ENCODE peak calls at places on chromosome 19, in four cellular contexts. One of them, this sample, is unnamed.

GRCh38 chr19:42080764-42081375 is 4.9 kb downstream of the ZNF574 start:
- DNase-seq in neuronal stem cell: no peak
- DNase-seq in mesenchymal stem cell: no peak
- DNase-seq in mesendoderm: no peak
- DNase-seq in this sample: no peak

GRCh38 chr19:12789098-12789903 is 2.0 kb upstream of the JUNB start:
- DNase-seq in neuronal stem cell: no peak
- DNase-seq in mesenchymal stem cell: peak
- DNase-seq in mesendoderm: peak
- DNase-seq in this sample: no peak

GRCh38 chr19:7961930-7962626 is 18.6 kb upstream of the TIMM44 start:
- DNase-seq in neuronal stem cell: no peak
- DNase-seq in mesenchymal stem cell: no peak
- DNase-seq in mesendoderm: no peak
- DNase-seq in this sample: no peak

GRCh38 chr19:45364696-45365095 is 5.7 kb downstream of the ERCC2 start:
- DNase-seq in neuronal stem cell: no peak
- DNase-seq in mesenchymal stem cell: no peak
- DNase-seq in mesendoderm: no peak
- DNase-seq in this sample: no peak

GRCh38 chr19:40217921-40218890 is at the start of gene TTC9B:
- DNase-seq in neuronal stem cell: peak
- DNase-seq in mesenchymal stem cell: peak
- DNase-seq in mesendoderm: peak
- DNase-seq in this sample: peak

GRCh38 chr19:6218497-6219146 is 61.2 kb downstream of the MLLT1 start:
- DNase-seq in neuronal stem cell: peak
- DNase-seq in mesenchymal stem cell: peak
- DNase-seq in mesendoderm: peak
- DNase-seq in this sample: peak

GRCh38 chr19:7506385-7507328 is 9.2 kb upstream of the ZNF358 start:
- DNase-seq in neuronal stem cell: peak
- DNase-seq in mesenchymal stem cell: peak
- DNase-seq in mesendoderm: peak
- DNase-seq in this sample: peak

GRCh38 chr19:40416918-40417713 is 3.9 kb upstream of the PRX start:
- DNase-seq in neuronal stem cell: no peak
- DNase-seq in mesenchymal stem cell: peak
- DNase-seq in mesendoderm: no peak
- DNase-seq in this sample: no peak

GRCh38 chr19:19459099-19459498 is 53.6 kb downstream of the GATAD2A start:
- DNase-seq in neuronal stem cell: no peak
- DNase-seq in mesenchymal stem cell: peak
- DNase-seq in mesendoderm: no peak
- DNase-seq in this sample: no peak

GRCh38 chr19:19539738-19540703 is 2.0 kb downstream of the CILP2 start:
- DNase-seq in neuronal stem cell: no peak
- DNase-seq in mesenchymal stem cell: peak
- DNase-seq in mesendoderm: peak
- DNase-seq in this sample: peak

GRCh38 chr19:53908106-53908932 is 759 bp upstream of the CACNG7 start:
- DNase-seq in neuronal stem cell: peak
- DNase-seq in mesenchymal stem cell: no peak
- DNase-seq in mesendoderm: peak
- DNase-seq in this sample: peak

GRCh38 chr19:32287811-32288227 is 57.6 kb upstream of the ZNF507 start:
- DNase-seq in neuronal stem cell: peak
- DNase-seq in mesenchymal stem cell: peak
- DNase-seq in mesendoderm: peak
- DNase-seq in this sample: peak

GRCh38 chr19:5891938-5892771 is 11.4 kb downstream of the NDUFA11 start:
- DNase-seq in neuronal stem cell: peak
- DNase-seq in mesenchymal stem cell: peak
- DNase-seq in mesendoderm: peak
- DNase-seq in this sample: peak

GRCh38 chr19:33177417-33177976 is 16.6 kb upstream of the LRP3 start:
- DNase-seq in neuronal stem cell: no peak
- DNase-seq in mesenchymal stem cell: peak
- DNase-seq in mesendoderm: peak
- DNase-seq in this sample: no peak

GRCh38 chr19:11160119-11160768 is 4.7 kb upstream of the SPC24 start:
- DNase-seq in neuronal stem cell: no peak
- DNase-seq in mesenchymal stem cell: peak
- DNase-seq in mesendoderm: no peak
- DNase-seq in this sample: no peak

GRCh38 chr19:49442354-49442753 is 1.0 kb upstream of the SLC17A7 start:
- DNase-seq in neuronal stem cell: no peak
- DNase-seq in mesenchymal stem cell: no peak
- DNase-seq in mesendoderm: no peak
- DNase-seq in this sample: no peak

GRCh38 chr19:8545743-8546142 is 31.5 kb downstream of the MYO1F start:
- DNase-seq in neuronal stem cell: no peak
- DNase-seq in mesenchymal stem cell: no peak
- DNase-seq in mesendoderm: no peak
- DNase-seq in this sample: no peak

GRCh38 chr19:12783226-12783848 is 7.9 kb upstream of the JUNB start:
- DNase-seq in neuronal stem cell: no peak
- DNase-seq in mesenchymal stem cell: peak
- DNase-seq in mesendoderm: no peak
- DNase-seq in this sample: no peak

GRCh38 chr19:27741236-27741635 is 1471.7 kb downstream of the UQCRFS1 start:
- DNase-seq in neuronal stem cell: no peak
- DNase-seq in mesenchymal stem cell: no peak
- DNase-seq in mesendoderm: no peak
- DNase-seq in this sample: peak

GRCh38 chr19:49421039-49421877 is 2.0 kb downstream of the PTH2 start:
- DNase-seq in neuronal stem cell: peak
- DNase-seq in mesenchymal stem cell: peak
- DNase-seq in mesendoderm: peak
- DNase-seq in this sample: peak

GRCh38 chr19:14383898-14384669 is 2.8 kb downstream of the ADGRE5 start:
- DNase-seq in neuronal stem cell: no peak
- DNase-seq in mesenchymal stem cell: peak
- DNase-seq in mesendoderm: peak
- DNase-seq in this sample: no peak

GRCh38 chr19:33462112-33462726 is 59.4 kb downstream of the PEPD start:
- DNase-seq in neuronal stem cell: no peak
- DNase-seq in mesenchymal stem cell: no peak
- DNase-seq in mesendoderm: no peak
- DNase-seq in this sample: peak

GRCh38 chr19:10193666-10194499 is 870 bp downstream of the DNMT1 start:
- DNase-seq in neuronal stem cell: peak
- DNase-seq in mesenchymal stem cell: peak
- DNase-seq in mesendoderm: peak
- DNase-seq in this sample: peak

GRCh38 chr19:35142531-35143230 is 374 bp upstream of the FXYD7 start:
- DNase-seq in neuronal stem cell: no peak
- DNase-seq in mesenchymal stem cell: peak
- DNase-seq in mesendoderm: peak
- DNase-seq in this sample: peak

GRCh38 chr19:18230941-18231734 is 4.9 kb upstream of the PDE4C start:
- DNase-seq in neuronal stem cell: no peak
- DNase-seq in mesenchymal stem cell: peak
- DNase-seq in mesendoderm: no peak
- DNase-seq in this sample: no peak

GRCh38 chr19:47520839-47521238 is 6.0 kb upstream of the NAPA start:
- DNase-seq in neuronal stem cell: no peak
- DNase-seq in mesenchymal stem cell: no peak
- DNase-seq in mesendoderm: no peak
- DNase-seq in this sample: no peak

GRCh38 chr19:47521473-47522180 is 6.8 kb upstream of the NAPA start:
- DNase-seq in neuronal stem cell: no peak
- DNase-seq in mesenchymal stem cell: no peak
- DNase-seq in mesendoderm: no peak
- DNase-seq in this sample: no peak

GRCh38 chr19:47518139-47518538 is 3.3 kb upstream of the NAPA start:
- DNase-seq in neuronal stem cell: no peak
- DNase-seq in mesenchymal stem cell: no peak
- DNase-seq in mesendoderm: no peak
- DNase-seq in this sample: no peak

GRCh38 chr19:47518854-47519253 is 4.0 kb upstream of the NAPA start:
- DNase-seq in neuronal stem cell: no peak
- DNase-seq in mesenchymal stem cell: no peak
- DNase-seq in mesendoderm: no peak
- DNase-seq in this sample: no peak

DNA sequence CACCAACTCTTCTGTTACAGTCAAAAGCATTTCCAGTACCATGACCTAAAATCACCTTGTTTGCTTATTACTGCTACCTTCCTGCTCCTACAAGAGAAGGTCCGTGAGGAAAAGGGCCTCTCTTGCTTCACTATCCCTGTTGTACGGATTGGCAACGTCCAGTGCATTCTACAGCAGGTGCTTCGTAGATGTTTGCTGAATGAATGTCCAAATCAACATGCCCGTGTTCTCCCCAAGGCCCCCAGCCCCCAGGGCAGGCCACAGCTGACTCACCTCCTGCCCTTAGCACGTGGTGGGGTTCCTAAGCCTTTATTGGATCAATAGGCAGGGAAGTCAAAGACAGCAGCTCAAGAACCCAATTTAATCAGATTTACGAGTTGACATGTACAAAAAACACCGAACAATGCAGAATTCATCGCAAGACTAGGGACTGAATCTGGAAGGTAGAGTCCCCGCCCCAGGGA is 5.5 kb upstream of the NAPA start:
- DNase-seq in neuronal stem cell: no peak
- DNase-seq in mesenchymal stem cell: no peak
- DNase-seq in mesendoderm: no peak
- DNase-seq in this sample: no peak
- H2BK5ac ChIP-seq in neuronal stem cell: no peak
- H2BK5ac ChIP-seq in mesenchymal stem cell: no peak
- H2BK5ac ChIP-seq in mesendoderm: no peak
- H2BK5ac ChIP-seq in this sample: no peak

GRCh38 chr19:31140717-31141116 is 208.5 kb downstream of the TSHZ3 start:
- DNase-seq in neuronal stem cell: no peak
- DNase-seq in mesenchymal stem cell: peak
- DNase-seq in mesendoderm: peak
- DNase-seq in this sample: no peak

GRCh38 chr19:31135841-31136240 is 213.4 kb downstream of the TSHZ3 start:
- DNase-seq in neuronal stem cell: no peak
- DNase-seq in mesenchymal stem cell: peak
- DNase-seq in mesendoderm: no peak
- DNase-seq in this sample: no peak

GRCh38 chr19:31141301-31141700 is 207.9 kb downstream of the TSHZ3 start:
- DNase-seq in neuronal stem cell: no peak
- DNase-seq in mesenchymal stem cell: no peak
- DNase-seq in mesendoderm: no peak
- DNase-seq in this sample: no peak

GRCh38 chr19:31139871-31140505 is 209.2 kb downstream of the TSHZ3 start:
- DNase-seq in neuronal stem cell: no peak
- DNase-seq in mesenchymal stem cell: peak
- DNase-seq in mesendoderm: no peak
- DNase-seq in this sample: no peak

GRCh38 chr19:31138077-31138476 is 211.2 kb downstream of the TSHZ3 start:
- DNase-seq in neuronal stem cell: no peak
- DNase-seq in mesenchymal stem cell: no peak
- DNase-seq in mesendoderm: no peak
- DNase-seq in this sample: no peak
- H2BK5ac ChIP-seq in neuronal stem cell: no peak
- H2BK5ac ChIP-seq in mesenchymal stem cell: no peak
- H2BK5ac ChIP-seq in mesendoderm: no peak
- H2BK5ac ChIP-seq in this sample: no peak

DNA sequence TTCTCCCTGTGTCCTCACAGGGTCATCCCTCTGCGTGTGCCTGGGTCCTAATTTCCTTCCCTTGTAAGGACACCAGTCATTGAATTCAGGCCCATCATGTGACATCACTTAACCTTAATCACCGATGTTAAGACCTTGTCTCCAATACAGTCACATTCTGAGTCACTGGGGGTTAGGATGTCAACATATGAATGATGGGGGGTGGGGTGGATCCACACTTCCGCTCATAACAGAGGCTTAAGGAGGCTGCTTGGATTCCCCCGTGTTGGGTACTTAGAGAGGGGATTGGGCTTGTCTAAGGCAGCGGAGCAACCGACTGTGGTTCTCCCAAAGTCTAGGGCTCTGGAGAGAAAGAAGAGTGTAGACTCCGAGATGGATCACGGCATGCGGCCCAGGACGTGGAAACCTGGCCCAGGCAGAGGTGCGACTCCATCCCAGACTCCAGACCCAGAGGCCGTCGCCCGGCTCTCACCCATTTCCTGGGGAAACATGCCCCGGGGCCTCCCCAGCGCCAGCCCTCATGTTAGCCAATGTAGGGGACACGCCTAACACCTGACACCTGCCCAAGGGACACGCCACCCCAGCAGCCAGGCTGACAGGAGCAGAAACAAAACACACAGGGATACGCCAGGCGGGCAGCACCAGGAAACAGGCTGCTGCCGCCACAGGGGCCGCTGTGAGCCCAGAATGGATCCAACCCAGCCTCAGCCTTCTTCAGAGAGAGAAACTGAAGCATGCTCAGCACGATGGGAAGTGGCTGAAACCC is 17.1 kb upstream of the IGLON5 start:
- DNase-seq in neuronal stem cell: no peak
- DNase-seq in mesenchymal stem cell: no peak
- DNase-seq in mesendoderm: peak
- DNase-seq in this sample: peak
- H2BK5ac ChIP-seq in neuronal stem cell: peak
- H2BK5ac ChIP-seq in mesenchymal stem cell: no peak
- H2BK5ac ChIP-seq in mesendoderm: peak
- H2BK5ac ChIP-seq in this sample: no peak

GRCh38 chr19:55405638-55406037 is 1.9 kb downstream of the UBE2S start:
- DNase-seq in neuronal stem cell: no peak
- DNase-seq in mesenchymal stem cell: no peak
- DNase-seq in mesendoderm: no peak
- DNase-seq in this sample: no peak
- H2BK5ac ChIP-seq in neuronal stem cell: peak
- H2BK5ac ChIP-seq in mesenchymal stem cell: no peak
- H2BK5ac ChIP-seq in mesendoderm: no peak
- H2BK5ac ChIP-seq in this sample: no peak